ENCODE peak calls at places on chromosome 13, in four cellular contexts. C, W, U and N are unnamed samples.

GRCh38 chr13:71685072-71685471 is 181.9 kb downstream of the DACH1 start:
- DNase-seq in C (no peak), W (no peak), U (no peak), N (no peak)

GRCh38 chr13:20035130-20035529 is 76.6 kb downstream of the ZMYM2 start:
- DNase-seq in C (no peak), W (peak; percentile 18), U (peak; percentile 11), N (no peak)

GRCh38 chr13:41668130-41668757 is 210.9 kb downstream of the RGCC start:
- DNase-seq in C (peak; percentile 86), W (peak; percentile 97), U (peak; percentile 98), N (peak; percentile 91)

GRCh38 chr13:21967871-21968270 is 297.0 kb downstream of the FGF9 start:
- DNase-seq in C (no peak), W (no peak), U (no peak), N (no peak)

GRCh38 chr13:106865706-106866288 is 297.9 kb upstream of the ARGLU1 start:
- DNase-seq in C (no peak), W (no peak), U (no peak), N (no peak)

GRCh38 chr13:112356190-112356589 is 20.0 kb upstream of the SPACA7 start:
- DNase-seq in C (no peak), W (no peak), U (no peak), N (no peak)

GRCh38 chr13:59750860-59751259 is 412.9 kb downstream of the DIAPH3 start:
- DNase-seq in C (peak; percentile 65), W (peak; percentile 67), U (peak; percentile 74), N (peak; percentile 41)

GRCh38 chr13:72952529-72953141 is 106.2 kb upstream of the KLF5 start:
- DNase-seq in C (no peak), W (no peak), U (no peak), N (peak; percentile 35)

GRCh38 chr13:39777527-39778061 is 122.1 kb downstream of the COG6 start:
- DNase-seq in C (peak; percentile 94), W (peak; percentile 87), U (peak; percentile 86), N (peak; percentile 94)

GRCh38 chr13:40477623-40478608 is 188.5 kb downstream of the FOXO1 start:
- DNase-seq in C (no peak), W (peak; percentile 92), U (peak; percentile 26), N (no peak)

GRCh38 chr13:40480012-40480914 is 186.2 kb downstream of the FOXO1 start:
- DNase-seq in C (no peak), W (no peak), U (no peak), N (no peak)

GRCh38 chr13:81872581-81872980 is 1531.7 kb upstream of the SPRY2 start:
- DNase-seq in C (no peak), W (no peak), U (no peak), N (peak; percentile 41)

GRCh38 chr13:100600915-100601314 is 12.3 kb upstream of the GGACT start:
- DNase-seq in C (no peak), W (no peak), U (no peak), N (no peak)

GRCh38 chr13:23418776-23419683 is 14.5 kb downstream of the SACS start:
- DNase-seq in C (no peak), W (no peak), U (no peak), N (peak; percentile 56)

GRCh38 chr13:33763021-33763420 is 54.9 kb upstream of the RFC3 start:
- DNase-seq in C (no peak), W (peak; percentile 45), U (no peak), N (no peak)

GRCh38 chr13:95112883-95113282 is 188.4 kb downstream of the ABCC4 start:
- DNase-seq in C (no peak), W (no peak), U (no peak), N (no peak)

GRCh38 chr13:106143930-106144709 is 391.3 kb downstream of the EFNB2 start:
- DNase-seq in C (no peak), W (no peak), U (no peak), N (peak; percentile 90)

GRCh38 chr13:34019870-34020269 is 201.9 kb downstream of the RFC3 start:
- DNase-seq in C (no peak), W (no peak), U (no peak), N (no peak)

GRCh38 chr13:33743438-33744368 is 74.2 kb upstream of the RFC3 start:
- DNase-seq in C (no peak), W (peak; percentile 26), U (no peak), N (peak; percentile 55)

GRCh38 chr13:112062047-112062618 is 4.8 kb upstream of the SOX1 start:
- DNase-seq in C (no peak), W (no peak), U (no peak), N (no peak)

GRCh38 chr13:73412933-73413332 is 354.1 kb downstream of the KLF5 start:
- DNase-seq in C (no peak), W (no peak), U (no peak), N (peak; percentile 87)

GRCh38 chr13:94620286-94620896 is 18.7 kb downstream of the GPR180 start:
- DNase-seq in C (no peak), W (peak; percentile 58), U (peak; percentile 44), N (peak; percentile 68)

GRCh38 chr13:29888306-29888705 is 37.9 kb upstream of the UBL3 start:
- DNase-seq in C (peak; percentile 28), W (peak; percentile 34), U (peak; percentile 59), N (no peak)

GRCh38 chr13:103976371-103976770 is 910.2 kb upstream of the SLC10A2 start:
- DNase-seq in C (no peak), W (no peak), U (no peak), N (no peak)

GRCh38 chr13:102580552-102581169 is 16.1 kb upstream of the TPP2 start:
- DNase-seq in C (peak; percentile 48), W (peak; percentile 87), U (peak; percentile 83), N (peak; percentile 82)

GRCh38 chr13:76822691-76823267 is 63.4 kb downstream of the KCTD12 start:
- DNase-seq in C (no peak), W (peak; percentile 77), U (peak; percentile 56), N (peak; percentile 61)

GRCh38 chr13:47092202-47092601 is 195.3 kb upstream of the HTR2A start:
- DNase-seq in C (no peak), W (no peak), U (no peak), N (no peak)

GRCh38 chr13:44116562-44117315 is 237.0 kb downstream of the LACC1 start:
- DNase-seq in C (no peak), W (peak; percentile 38), U (peak; percentile 37), N (no peak)

DNA sequence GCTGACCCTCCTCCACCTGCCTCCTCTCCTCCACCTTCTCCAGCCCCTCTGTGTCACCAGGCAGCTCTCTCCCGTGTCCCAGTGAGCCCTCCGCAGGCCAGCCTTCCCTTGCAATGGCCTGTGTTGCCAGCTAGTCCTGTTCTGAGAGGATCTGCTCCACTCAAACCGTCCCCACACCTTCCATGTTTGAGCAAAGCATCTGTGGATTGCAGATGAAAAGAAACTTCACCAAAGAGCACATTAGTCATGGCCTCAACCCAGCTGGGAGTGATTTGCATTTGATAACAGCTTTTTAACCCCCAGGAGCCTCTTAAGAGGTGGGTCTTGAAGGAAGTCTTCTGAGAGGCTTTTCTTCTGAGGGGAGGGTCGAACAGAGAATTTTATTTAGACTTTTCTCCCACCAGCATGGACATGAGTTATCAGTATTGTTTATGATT is 72.8 kb downstream of the COL4A2 start:
- DNase-seq in C (peak; percentile 68), W (no peak), U (peak; percentile 86), N (peak; percentile 24)
- H3K4me3 ChIP-seq in C (no peak overlapping the region), W (no peak overlapping the region), U (no peak overlapping the region), N (no peak overlapping the region)

DNA sequence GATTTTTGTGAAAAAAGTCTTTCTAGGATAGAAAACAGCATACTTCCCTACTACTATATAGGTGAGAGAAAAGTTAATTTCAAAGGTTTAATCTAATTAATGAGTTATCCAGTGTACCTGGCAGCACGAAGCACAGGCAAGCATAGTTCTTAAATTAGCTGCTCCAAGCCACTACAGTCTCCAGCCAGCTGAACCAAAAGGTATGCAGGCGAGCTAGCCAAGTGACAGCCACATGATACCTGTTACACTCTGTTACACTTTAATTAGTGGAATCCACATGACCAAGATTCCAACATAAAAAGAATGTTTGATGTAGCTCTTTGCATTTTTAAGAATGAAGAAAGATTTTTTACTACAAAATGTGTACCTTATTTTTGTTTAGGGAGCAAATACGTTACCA is 15.5 kb downstream of the SLC25A30 start:
- DNase-seq in C (no peak), W (no peak), U (no peak), N (no peak)
- TF ChIP-seq CTCF in C (no peak), W (no peak), U (no peak), N (no peak)

GRCh38 chr13:113426591-113426986 is 26.7 kb downstream of the ADPRHL1 start:
- DNase-seq in C (no peak), W (no peak), U (no peak), N (no peak)
- H3K4me3 ChIP-seq in C (no peak overlapping the region), W (no peak overlapping the region), U (no peak overlapping the region), N (no peak overlapping the region)

GRCh38 chr13:48873598-48873997 is 102.1 kb upstream of the FNDC3A start:
- DNase-seq in C (peak; percentile 65), W (peak; percentile 20), U (peak; percentile 67), N (peak; percentile 71)
- TF ChIP-seq CTCF in C (no peak), W (no peak), U (peak; percentile 30), N (no peak)